ENCODE peak calls at places on chromosomes 3 and 15, in eight cellular contexts. F, L, X, V, G, R, C and T are unnamed samples.

GRCh38 chr3:119279101-119279554 is 15.1 kb upstream of the ARHGAP31 start:
- ATAC-seq in F (peak; percentile 64), L (peak; percentile 59), X (no peak), V (peak; percentile 86), G (peak; percentile 52), R (peak; percentile 84), C (peak; percentile 88), T (no peak)

GRCh38 chr15:69609176-69609575 is 156.6 kb downstream of the RPLP1 start:
- ATAC-seq in F (no peak), L (no peak), X (no peak), V (no peak), G (peak; percentile 42), R (peak; percentile 62), C (no peak), T (no peak)

GRCh38 chr3:26712211-26713026 is 89.8 kb downstream of the LRRC3B start:
- ATAC-seq in F (no peak), L (peak; percentile 87), X (no peak), V (peak; percentile 87), G (no peak), R (peak; percentile 47), C (no peak), T (no peak)

GRCh38 chr3:49656541-49657112 is 17.5 kb upstream of the APEH start:
- ATAC-seq in F (no peak), L (peak; percentile 17), X (no peak), V (no peak), G (no peak), R (no peak), C (no peak), T (no peak)

GRCh38 chr3:72301779-72302178 is 516.8 kb upstream of the PROK2 start:
- ATAC-seq in F (no peak), L (no peak), X (no peak), V (peak; percentile 94), G (no peak), R (no peak), C (no peak), T (no peak)

GRCh38 chr3:9248232-9249191 is 934 bp downstream of the SRGAP3 start:
- ATAC-seq in F (no peak), L (peak; percentile 24), X (no peak), V (no peak), G (peak; percentile 34), R (no peak), C (no peak), T (no peak)

GRCh38 chr15:89851665-89852341 is 37.2 kb upstream of the ANPEP start:
- ATAC-seq in F (no peak), L (no peak), X (no peak), V (peak; percentile 16), G (peak; percentile 51), R (no peak), C (no peak), T (peak; percentile 83)

GRCh38 chr3:15693340-15693739 is 91.8 kb downstream of the BTD start:
- ATAC-seq in F (no peak), L (no peak), X (no peak), V (no peak), G (peak; percentile 74), R (no peak), C (no peak), T (no peak)

GRCh38 chr3:8460815-8461482 is 40.7 kb upstream of the LMCD1 start:
- ATAC-seq in F (peak; percentile 68), L (no peak), X (no peak), V (peak; percentile 71), G (no peak), R (peak; percentile 64), C (no peak), T (no peak)

GRCh38 chr15:63672369-63672768 is 75.2 kb downstream of the FBXL22 start:
- ATAC-seq in F (no peak), L (no peak), X (peak; percentile 16), V (no peak), G (no peak), R (no peak), C (no peak), T (no peak)

GRCh38 chr3:174193559-174193958 is 665.6 kb upstream of the NAALADL2 start:
- ATAC-seq in F (no peak), L (no peak), X (no peak), V (no peak), G (no peak), R (no peak), C (no peak), T (no peak)

GRCh38 chr15:64152507-64153387 is 1.2 kb downstream of the SNX22 start:
- ATAC-seq in F (no peak), L (peak; percentile 2), X (no peak), V (no peak), G (peak; percentile 2), R (no peak), C (no peak), T (peak; percentile 58)

GRCh38 chr15:62816342-62817059 is 226.0 kb upstream of the TPM1 start:
- ATAC-seq in F (no peak), L (no peak), X (no peak), V (peak; percentile 61), G (no peak), R (peak; percentile 92), C (peak; percentile 93), T (no peak)

GRCh38 chr3:52313774-52314188 is 2.3 kb upstream of the DNAH1 start:
- ATAC-seq in F (no peak), L (no peak), X (no peak), V (peak; percentile 35), G (peak; percentile 62), R (peak; percentile 67), C (no peak), T (peak; percentile 93)

GRCh38 chr15:89864958-89865739 is 28.6 kb downstream of the AP3S2 start:
- ATAC-seq in F (no peak), L (no peak), X (no peak), V (peak; percentile 82), G (peak; percentile 13), R (no peak), C (no peak), T (no peak)

GRCh38 chr3:100697723-100698285 is 11.5 kb upstream of the TFG start:
- ATAC-seq in F (no peak), L (no peak), X (no peak), V (peak; percentile 70), G (no peak), R (peak; percentile 50), C (no peak), T (no peak)

GRCh38 chr3:168155207-168155785 is 59.6 kb upstream of the GOLIM4 start:
- ATAC-seq in F (no peak), L (no peak), X (no peak), V (no peak), G (no peak), R (peak; percentile 63), C (no peak), T (no peak)

GRCh38 chr3:100546020-100546744 is 53.8 kb downstream of the TMEM45A start:
- ATAC-seq in F (no peak), L (no peak), X (no peak), V (peak; percentile 85), G (no peak), R (no peak), C (no peak), T (no peak)

GRCh38 chr15:98515186-98515585 is 133.2 kb upstream of the IGF1R start:
- ATAC-seq in F (no peak), L (no peak), X (no peak), V (no peak), G (no peak), R (no peak), C (no peak), T (no peak)

GRCh38 chr3:124078978-124079911 is 87.3 kb upstream of the ROPN1 start:
- ATAC-seq in F (no peak), L (peak; percentile 63), X (no peak), V (peak; percentile 87), G (peak; percentile 64), R (peak; percentile 30), C (no peak), T (no peak)

GRCh38 chr3:196232154-196232881 is 16.0 kb downstream of the SLC51A start:
- ATAC-seq in F (no peak), L (no peak), X (no peak), V (peak; percentile 18), G (no peak), R (no peak), C (no peak), T (peak; percentile 88)

GRCh38 chr3:42071720-42072582 is 19.2 kb upstream of the TRAK1 start:
- ATAC-seq in F (peak; percentile 40), L (peak; percentile 78), X (no peak), V (peak; percentile 94), G (peak; percentile 94), R (peak; percentile 75), C (peak; percentile 74), T (peak; percentile 56)

GRCh38 chr15:95281470-95281869 is 1049.0 kb upstream of the NR2F2 start:
- ATAC-seq in F (no peak), L (no peak), X (no peak), V (no peak), G (no peak), R (no peak), C (no peak), T (no peak)

GRCh38 chr3:115321396-115321795 is 174.3 kb upstream of the ZBTB20 start:
- ATAC-seq in F (no peak), L (no peak), X (no peak), V (no peak), G (peak; percentile 66), R (peak; percentile 14), C (no peak), T (no peak)

GRCh38 chr3:150370129-150370602 is 37.9 kb upstream of the TSC22D2 start:
- ATAC-seq in F (peak; percentile 72), L (peak; percentile 95), X (no peak), V (no peak), G (peak; percentile 44), R (peak; percentile 90), C (no peak), T (no peak)

GRCh38 chr3:98961161-98962155 is 60.0 kb upstream of the DCBLD2 start:
- ATAC-seq in F (no peak), L (no peak), X (no peak), V (no peak), G (peak; percentile 62), R (no peak), C (no peak), T (no peak)

GRCh38 chr3:163056874-163057497 is 1560.4 kb downstream of the OTOL1 start:
- ATAC-seq in F (no peak), L (no peak), X (no peak), V (peak; percentile 87), G (peak; percentile 71), R (no peak), C (no peak), T (no peak)

GRCh38 chr3:182491571-182491970 is 301.7 kb upstream of the ATP11B start:
- ATAC-seq in F (no peak), L (no peak), X (no peak), V (no peak), G (no peak), R (no peak), C (no peak), T (no peak)

GRCh38 chr3:37907906-37908305 is 46.2 kb downstream of the CTDSPL start:
- ATAC-seq in F (no peak), L (no peak), X (no peak), V (no peak), G (no peak), R (no peak), C (no peak), T (peak; percentile 73)

GRCh38 chr15:54884312-54884711 is 312.4 kb downstream of the RSL24D1 start:
- ATAC-seq in F (no peak), L (no peak), X (no peak), V (no peak), G (no peak), R (no peak), C (no peak), T (no peak)

GRCh38 chr15:80732148-80732547 is 37.0 kb downstream of the ABHD17C start:
- ATAC-seq in F (no peak), L (no peak), X (no peak), V (no peak), G (no peak), R (peak; percentile 84), C (no peak), T (no peak)

GRCh38 chr3:156750191-156750873 is 75.8 kb upstream of the LEKR1 start:
- ATAC-seq in F (no peak), L (peak; percentile 25), X (no peak), V (no peak), G (peak; percentile 33), R (peak; percentile 60), C (no peak), T (no peak)

GRCh38 chr3:127744875-127745274 is 72.1 kb downstream of the ABTB1 start:
- ATAC-seq in F (no peak), L (no peak), X (no peak), V (no peak), G (no peak), R (no peak), C (no peak), T (no peak)

GRCh38 chr3:112685956-112686355 is 45.0 kb upstream of the CCDC80 start:
- ATAC-seq in F (no peak), L (no peak), X (no peak), V (no peak), G (no peak), R (no peak), C (no peak), T (no peak)